ENCODE peak calls at places on chromosomes 11 and 22, in six cellular contexts. U, G, I, F, S and O are unnamed samples.

GRCh38 chr22:19129871-19130270 is 1.2 kb upstream of the TSSK2 start:
- DNase-seq in U (no peak), G (no peak), I (no peak), F (no peak), S (no peak), O (no peak)

GRCh38 chr11:98137437-98137836 is 883.3 kb upstream of the CNTN5 start:
- DNase-seq in U (no peak), G (no peak), I (no peak), F (no peak), S (no peak), O (no peak)

GRCh38 chr11:36254739-36255138 is 34.5 kb downstream of the COMMD9 start:
- DNase-seq in U (peak), G (no peak), I (no peak), F (no peak), S (no peak), O (no peak)

GRCh38 chr11:119684361-119685072 is 44.5 kb downstream of the NECTIN1 start:
- DNase-seq in U (peak), G (peak), I (no peak), F (no peak), S (no peak), O (no peak)

GRCh38 chr11:102223859-102224258 is 93.4 kb upstream of the BIRC3 start:
- DNase-seq in U (no peak), G (no peak), I (no peak), F (no peak), S (no peak), O (no peak)

GRCh38 chr11:6410695-6411430 is 8.0 kb downstream of the APBB1 start:
- DNase-seq in U (no peak), G (no peak), I (no peak), F (no peak), S (no peak), O (no peak)

GRCh38 chr11:116577273-116577672 is 195.5 kb downstream of the BUD13 start:
- DNase-seq in U (no peak), G (no peak), I (no peak), F (no peak), S (no peak), O (no peak)

GRCh38 chr22:20095521-20095920 is 15.5 kb downstream of the DGCR8 start:
- DNase-seq in U (no peak), G (no peak), I (no peak), F (no peak), S (no peak), O (no peak)

GRCh38 chr22:44566911-44567310 is 68.9 kb upstream of the RTL6 start:
- DNase-seq in U (no peak), G (no peak), I (no peak), F (no peak), S (no peak), O (no peak)

GRCh38 chr11:20597924-20598484 is 1.4 kb upstream of the SLC6A5 start:
- DNase-seq in U (no peak), G (no peak), I (no peak), F (no peak), S (no peak), O (no peak)

GRCh38 chr11:74776546-74776945 is 27.9 kb downstream of the RNF169 start:
- DNase-seq in U (no peak), G (no peak), I (no peak), F (no peak), S (no peak), O (no peak)

GRCh38 chr11:120912504-120912903 is 111.4 kb upstream of the TBCEL start:
- DNase-seq in U (peak), G (no peak), I (no peak), F (no peak), S (peak), O (peak)

GRCh38 chr22:44187652-44188230 is 7.0 kb downstream of the PARVG start:
- DNase-seq in U (no peak), G (no peak), I (no peak), F (no peak), S (no peak), O (no peak)

GRCh38 chr11:19935507-19935906 is 222.9 kb downstream of the NAV2 start:
- DNase-seq in U (peak), G (no peak), I (peak), F (no peak), S (peak), O (no peak)

GRCh38 chr11:60924110-60924905 is at the start of gene TMEM132A:
- DNase-seq in U (peak), G (no peak), I (peak), F (no peak), S (peak), O (no peak)

GRCh38 chr11:45931739-45932138 is 9.3 kb downstream of the LARGE2 start:
- DNase-seq in U (no peak), G (no peak), I (no peak), F (no peak), S (no peak), O (no peak)

GRCh38 chr22:25940479-25940878 is 198.5 kb downstream of the MYO18B start:
- DNase-seq in U (no peak), G (no peak), I (no peak), F (no peak), S (no peak), O (no peak)

GRCh38 chr11:62108017-62108750 is 15.6 kb upstream of the INCENP start:
- DNase-seq in U (peak), G (peak), I (peak), F (no peak), S (peak), O (peak)

GRCh38 chr11:72072348-72072747 is 8.0 kb downstream of the NUMA1 start:
- DNase-seq in U (peak), G (peak), I (no peak), F (no peak), S (no peak), O (peak)

GRCh38 chr11:69374110-69374981 is 80.4 kb downstream of the MYEOV start:
- DNase-seq in U (no peak), G (no peak), I (peak), F (no peak), S (no peak), O (no peak)

GRCh38 chr11:103079833-103080232 is 12.1 kb downstream of the DCUN1D5 start:
- DNase-seq in U (peak), G (no peak), I (no peak), F (no peak), S (no peak), O (no peak)

GRCh38 chr11:119520966-119521365 is 98.0 kb upstream of the THY1 start:
- DNase-seq in U (no peak), G (no peak), I (no peak), F (no peak), S (no peak), O (no peak)

GRCh38 chr11:16792426-16792825 is 54.0 kb downstream of the C11orf58 start:
- DNase-seq in U (no peak), G (no peak), I (no peak), F (no peak), S (no peak), O (peak)

GRCh38 chr11:76598426-76598839 is 72.1 kb downstream of the LRRC32 start:
- DNase-seq in U (peak), G (peak), I (peak), F (no peak), S (peak), O (peak)

GRCh38 chr11:17777086-17777725 is 42.6 kb downstream of the KCNC1 start:
- DNase-seq in U (no peak), G (no peak), I (no peak), F (no peak), S (no peak), O (no peak)

GRCh38 chr11:1220941-1221721 is 1.7 kb upstream of the MUC5B start:
- DNase-seq in U (no peak), G (no peak), I (no peak), F (no peak), S (no peak), O (peak)

GRCh38 chr22:38228873-38229740 is 27.3 kb downstream of the MAFF start:
- DNase-seq in U (peak), G (no peak), I (no peak), F (no peak), S (no peak), O (no peak)

GRCh38 chr11:117199061-117199915 is at the start of gene TAGLN:
- DNase-seq in U (peak), G (no peak), I (no peak), F (no peak), S (peak), O (no peak)

GRCh38 chr22:32528316-32528715 is 53.7 kb downstream of the FBXO7 start:
- DNase-seq in U (no peak), G (no peak), I (no peak), F (no peak), S (no peak), O (no peak)

GRCh38 chr11:6695377-6695776 is 12.2 kb upstream of the MRPL17 start:
- DNase-seq in U (peak), G (no peak), I (no peak), F (no peak), S (no peak), O (no peak)

DNA sequence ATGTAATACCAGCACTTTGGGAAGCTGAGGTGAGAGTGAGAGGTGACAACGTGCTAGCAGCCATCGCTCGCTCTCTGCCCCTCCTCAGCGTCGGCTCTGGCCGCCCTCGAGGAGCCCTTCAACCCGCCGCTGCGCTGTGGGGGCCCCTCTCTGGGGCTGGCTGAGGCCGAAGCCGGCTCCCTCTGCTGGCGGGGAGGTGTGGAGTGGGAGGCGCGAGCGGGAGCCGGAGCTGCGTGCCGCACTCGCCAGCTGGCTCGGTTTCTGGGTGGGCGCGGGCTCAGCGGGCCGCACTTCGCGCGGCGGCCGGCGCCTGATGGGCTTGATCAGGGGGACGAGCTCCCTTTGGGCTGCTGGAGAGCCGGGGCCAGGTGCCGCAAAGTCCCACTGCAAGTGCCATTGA is 98.9 kb upstream of the UBASH3B start:
- DNase-seq in U (no peak), G (peak), I (no peak), F (peak), S (peak), O (no peak)
- H3K4me3 ChIP-seq in U (no peak), G (peak), I (no peak), F (no peak), S (no peak), O (no peak)

GRCh38 chr11:13261600-13262061 is 16.0 kb upstream of the BMAL1 start:
- DNase-seq in U (peak), G (no peak), I (no peak), F (no peak), S (no peak), O (no peak)
- H3K4me3 ChIP-seq in U (no peak), G (no peak), I (no peak), F (no peak), S (no peak), O (no peak)

GRCh38 chr11:59012106-59012941 is 73.0 kb downstream of the GLYATL1 start:
- DNase-seq in U (no peak), G (peak), I (no peak), F (no peak), S (peak), O (no peak)

GRCh38 chr11:59011672-59012071 is 72.4 kb downstream of the GLYATL1 start:
- DNase-seq in U (no peak), G (peak), I (no peak), F (no peak), S (peak), O (no peak)

GRCh38 chr11:59008942-59009341 is 69.7 kb downstream of the GLYATL1 start:
- DNase-seq in U (no peak), G (no peak), I (no peak), F (no peak), S (no peak), O (no peak)

GRCh38 chr11:59009661-59010060 is 70.4 kb downstream of the GLYATL1 start:
- DNase-seq in U (no peak), G (peak), I (no peak), F (no peak), S (no peak), O (no peak)

DNA sequence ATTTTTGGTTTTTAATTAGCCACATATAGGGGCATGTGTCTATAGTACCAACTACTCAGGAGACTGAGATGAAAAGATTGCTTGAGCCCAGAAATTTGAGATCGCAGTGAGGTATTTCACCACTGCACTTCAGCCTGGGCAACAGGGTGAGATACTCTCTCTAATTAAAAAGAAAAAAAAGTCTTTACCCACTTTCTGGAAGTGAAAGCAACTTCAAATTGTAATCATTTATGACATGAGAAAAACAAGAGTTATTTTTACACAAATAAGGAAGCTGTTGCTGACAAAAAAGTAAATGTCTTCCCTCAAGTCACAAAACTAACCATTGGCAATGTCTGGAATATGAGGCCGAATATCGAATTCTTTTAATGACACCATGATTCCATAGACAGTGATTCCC is 71.4 kb downstream of the GLYATL1 start:
- DNase-seq in U (no peak), G (no peak), I (no peak), F (no peak), S (no peak), O (no peak)
- H3K4me3 ChIP-seq in U (no peak), G (no peak), I (no peak), F (no peak), S (no peak), O (no peak)

GRCh38 chr22:18023509-18024275 is 669 bp downstream of the MICAL3 start:
- DNase-seq in U (peak), G (peak), I (peak), F (no peak), S (peak), O (peak)

GRCh38 chr22:18024956-18025720 is 777 bp upstream of the MICAL3 start:
- DNase-seq in U (no peak), G (no peak), I (no peak), F (no peak), S (no peak), O (no peak)

GRCh38 chr22:18021431-18021830 is 2.9 kb downstream of the MICAL3 start:
- DNase-seq in U (no peak), G (no peak), I (no peak), F (no peak), S (no peak), O (no peak)

GRCh38 chr22:18022851-18023250 is 1.5 kb downstream of the MICAL3 start:
- DNase-seq in U (no peak), G (no peak), I (no peak), F (no peak), S (no peak), O (no peak)

GRCh38 chr22:18024276-18024939 is at the start of gene MICAL3:
- DNase-seq in U (peak), G (peak), I (peak), F (peak), S (peak), O (peak)
- H3K4me3 ChIP-seq in U (peak), G (peak), I (peak), F (peak), S (peak), O (peak)